ENCODE peak calls at places on chromosomes 4 and X, in seven cellular contexts. U, G, O, P, C, B and F are unnamed samples.

GRCh38 chrX:112654871-112655270 is 24.9 kb downstream of the LHFPL1 start:
- DNase-seq in U (no peak), G (no peak), O (peak; percentile 60), P (no peak), C (no peak), B (no peak), F (no peak)

GRCh38 chr4:15063341-15063740 is 61.1 kb downstream of the CPEB2 start:
- DNase-seq in U (no peak), G (no peak), O (no peak), P (no peak), C (no peak), B (no peak), F (no peak)

GRCh38 chr4:74873545-74874295 is 59.2 kb upstream of the PARM1 start:
- DNase-seq in U (no peak), G (peak; percentile 11), O (no peak), P (no peak), C (peak; percentile 89), B (no peak), F (peak; percentile 28)

GRCh38 chr4:172009461-172009860 is 196.3 kb downstream of the GALNTL6 start:
- DNase-seq in U (no peak), G (no peak), O (peak; percentile 3), P (no peak), C (no peak), B (no peak), F (no peak)

GRCh38 chr4:156889616-156890594 is 81.7 kb downstream of the PDGFC start:
- DNase-seq in U (peak; percentile 48), G (no peak), O (peak; percentile 87), P (no peak), C (no peak), B (no peak), F (no peak)

GRCh38 chr4:190014771-190015537 is 12.1 kb downstream of the FRG2 start:
- DNase-seq in U (no peak), G (no peak), O (no peak), P (no peak), C (no peak), B (no peak), F (no peak)

GRCh38 chr4:74534936-74535335 is 90.0 kb downstream of the AREG start:
- DNase-seq in U (no peak), G (no peak), O (peak; percentile 59), P (no peak), C (no peak), B (no peak), F (no peak)

GRCh38 chrX:17377047-17377692 is 2.2 kb downstream of the NHS start:
- DNase-seq in U (no peak), G (peak; percentile 33), O (peak; percentile 50), P (peak; percentile 19), C (no peak), B (no peak), F (no peak)

GRCh38 chrX:71301195-71301924 is at the start of gene ITGB1BP2:
- DNase-seq in U (no peak), G (no peak), O (no peak), P (no peak), C (no peak), B (no peak), F (no peak)

GRCh38 chr4:561456-561855 is 14.6 kb downstream of the TMEM271 start:
- DNase-seq in U (no peak), G (no peak), O (no peak), P (no peak), C (no peak), B (no peak), F (no peak)

GRCh38 chr4:1381181-1381621 is 25.0 kb downstream of the NKX1-1 start:
- DNase-seq in U (no peak), G (no peak), O (no peak), P (no peak), C (no peak), B (no peak), F (no peak)

GRCh38 chr4:100493756-100494155 is 24.1 kb downstream of the EMCN start:
- DNase-seq in U (no peak), G (no peak), O (peak; percentile 36), P (no peak), C (no peak), B (no peak), F (no peak)

GRCh38 chrX:24241822-24242648 is 71.8 kb downstream of the SUPT20HL2 start:
- DNase-seq in U (no peak), G (no peak), O (peak; percentile 18), P (no peak), C (peak; percentile 30), B (no peak), F (no peak)

GRCh38 chr4:156330436-156331031 is 376.9 kb upstream of the CTSO start:
- DNase-seq in U (no peak), G (no peak), O (no peak), P (no peak), C (peak; percentile 56), B (no peak), F (no peak)

GRCh38 chrX:57286507-57287251 is at the start of gene FAAH2:
- DNase-seq in U (no peak), G (peak; percentile 0), O (no peak), P (no peak), C (peak; percentile 96), B (no peak), F (no peak)

GRCh38 chrX:132452911-132453550 is 35.8 kb downstream of the MBNL3 start:
- DNase-seq in U (no peak), G (no peak), O (no peak), P (no peak), C (no peak), B (no peak), F (no peak)

GRCh38 chr4:39786838-39787237 is 88.9 kb downstream of the UBE2K start:
- DNase-seq in U (no peak), G (no peak), O (no peak), P (no peak), C (no peak), B (no peak), F (no peak)

GRCh38 chr4:6974138-6974848 is 64.7 kb downstream of the TBC1D14 start:
- DNase-seq in U (peak; percentile 56), G (peak; percentile 32), O (peak; percentile 86), P (peak; percentile 67), C (peak; percentile 78), B (peak; percentile 61), F (peak; percentile 86)